ENCODE peak calls at places on chromosome 20, in seven cellular contexts. B is GM23248, Z is IMR-90, P is kidney epithelial cell, D is heart right ventricle, O is psoas muscle, F is esophagus squamous epithelium. V is an unnamed sample. For H3K36me3 and H3K27me3, the result is how much of the 10 kb centered on the place peaks cover.

GRCh38 chr20:36836591-36837329 is 39.2 kb upstream of the TLDC2 start:
- DNase-seq in O (peak), P (no peak), Z (peak), D (peak), F (no peak), B (peak), V (peak)

GRCh38 chr20:43165611-43166010 is 24.1 kb downstream of the PTPRT start:
- DNase-seq in D (no peak), B (no peak), P (no peak), O (no peak), F (no peak), Z (no peak), V (no peak)

GRCh38 chr20:4894981-4895381 is 106.3 kb downstream of the SLC23A2 start:
- DNase-seq in F (no peak), O (no peak), Z (no peak), D (no peak), P (no peak), B (no peak), V (no peak)

GRCh38 chr20:24673678-24674570 is 204.5 kb downstream of the SYNDIG1 start:
- DNase-seq in F (no peak), B (peak), P (peak), D (no peak), Z (peak), O (no peak), V (no peak)

GRCh38 chr20:25275813-25276532 is 28.1 kb downstream of the PYGB start:
- DNase-seq in Z (no peak), D (peak), F (no peak), O (peak), P (no peak), B (no peak), V (peak)

GRCh38 chr20:37234254-37234581 is 27.4 kb downstream of the GHRH start:
- DNase-seq in P (no peak), Z (no peak), D (no peak), F (no peak), B (no peak), O (no peak), V (no peak)

GRCh38 chr20:45105317-45105716 is 4.4 kb upstream of the KCNS1 start:
- DNase-seq in F (no peak), Z (no peak), D (no peak), B (no peak), O (no peak), P (no peak), V (no peak)

GRCh38 chr20:5887386-5887785 is 62.9 kb downstream of the TRMT6 start:
- DNase-seq in B (no peak), Z (no peak), O (peak), D (no peak), P (no peak), F (no peak), V (no peak)

GRCh38 chr20:40579701-40580100 is 109.3 kb downstream of the MAFB start:
- DNase-seq in B (no peak), D (no peak), F (no peak), Z (no peak), O (no peak), P (no peak), V (no peak)

GRCh38 chr20:47286681-47287080 is 69.8 kb downstream of the ZMYND8 start:
- DNase-seq in P (no peak), O (no peak), B (no peak), Z (no peak), D (no peak), F (no peak), V (no peak)
- H3K36me3 ChIP-seq in P (under half), O (under half), B (half or more), Z (under half), D (under half), F (half or more), V (under half)

DNA sequence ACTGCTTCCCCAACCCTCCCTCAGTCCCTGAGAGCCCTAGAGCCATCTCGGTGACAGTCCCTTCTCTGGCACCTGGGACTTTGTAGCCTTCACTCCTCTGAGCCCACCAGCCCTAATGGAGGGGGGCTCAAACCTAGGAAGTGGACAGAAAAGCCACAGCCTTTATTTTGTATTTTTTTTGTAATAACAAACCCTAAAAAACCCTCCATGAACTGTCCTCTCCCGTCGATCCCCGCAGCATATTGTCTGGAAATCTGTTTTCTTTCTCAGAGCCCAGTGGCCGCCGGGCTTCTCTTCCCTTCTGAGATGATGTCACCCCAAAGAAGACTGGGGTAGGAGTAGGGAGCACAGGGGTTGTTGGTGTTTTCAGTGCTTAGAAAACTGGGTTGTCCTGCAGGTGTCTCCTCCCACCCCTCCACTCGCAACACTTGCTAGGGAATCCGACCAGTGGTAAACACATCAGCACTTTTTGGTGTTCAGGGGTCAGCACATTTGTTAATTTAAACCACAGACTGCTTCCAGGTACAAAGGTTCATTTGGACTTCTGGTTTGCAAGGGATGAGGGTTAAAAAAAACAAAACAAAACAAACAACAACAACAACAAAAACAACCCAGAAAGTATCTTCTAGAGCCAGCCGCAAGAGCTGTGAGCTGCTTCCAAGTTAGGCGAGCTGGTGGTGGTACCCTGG is 9.9 kb downstream of the PAX1 start:
- DNase-seq in D (no peak), P (no peak), O (no peak), B (no peak), F (no peak), Z (no peak), V (no peak)
- H3K27me3 ChIP-seq in D (half or more), P (under half), O (under half), B (under half), F (under half), Z (under half), V (half or more)

DNA sequence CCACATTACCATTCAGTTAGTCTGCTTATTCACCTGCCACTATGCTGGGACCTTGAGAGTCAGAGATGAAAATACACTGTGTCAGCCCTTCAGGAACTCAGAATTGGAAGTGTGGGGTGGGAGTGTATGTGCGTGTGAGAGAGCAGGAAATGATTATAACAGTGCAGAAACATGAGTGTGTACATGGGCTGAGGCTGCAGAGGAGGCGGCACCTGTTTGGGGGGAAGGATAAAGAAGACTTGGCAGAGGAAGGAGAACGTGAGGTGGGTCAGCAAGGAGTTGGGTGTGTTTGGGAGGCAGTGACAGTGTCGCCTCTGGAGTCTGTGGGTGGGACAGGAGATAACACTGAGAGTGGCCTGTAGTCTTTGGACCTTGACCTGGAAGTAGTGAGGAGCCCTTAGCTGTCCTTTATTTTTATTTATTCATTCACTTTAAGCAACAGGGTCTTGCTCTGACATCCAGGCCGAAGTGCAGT is 3.1 kb downstream of the CHMP4B start:
- DNase-seq in P (no peak), Z (peak), D (no peak), B (peak), O (no peak), F (no peak), V (no peak)
- H3K4me3 ChIP-seq in P (no peak), Z (no peak), D (no peak), B (no peak), O (peak), F (no peak), V (no peak)

GRCh38 chr20:34999782-35000181 is 44.1 kb downstream of the MYH7B start:
- DNase-seq in F (no peak), O (no peak), P (no peak), D (no peak), B (no peak), Z (no peak), V (no peak)

GRCh38 chr20:35002426-35003210 is 47.0 kb downstream of the MYH7B start:
- DNase-seq in F (no peak), O (peak), Z (no peak), P (no peak), B (no peak), D (no peak), V (peak)

GRCh38 chr20:35000311-35000921 is 44.7 kb downstream of the MYH7B start:
- DNase-seq in B (no peak), D (no peak), F (no peak), Z (no peak), O (peak), P (no peak), V (peak)

GRCh38 chr20:35001596-35002362 is 46.1 kb downstream of the MYH7B start:
- DNase-seq in O (peak), P (no peak), B (peak), Z (no peak), F (no peak), D (no peak), V (peak)

DNA sequence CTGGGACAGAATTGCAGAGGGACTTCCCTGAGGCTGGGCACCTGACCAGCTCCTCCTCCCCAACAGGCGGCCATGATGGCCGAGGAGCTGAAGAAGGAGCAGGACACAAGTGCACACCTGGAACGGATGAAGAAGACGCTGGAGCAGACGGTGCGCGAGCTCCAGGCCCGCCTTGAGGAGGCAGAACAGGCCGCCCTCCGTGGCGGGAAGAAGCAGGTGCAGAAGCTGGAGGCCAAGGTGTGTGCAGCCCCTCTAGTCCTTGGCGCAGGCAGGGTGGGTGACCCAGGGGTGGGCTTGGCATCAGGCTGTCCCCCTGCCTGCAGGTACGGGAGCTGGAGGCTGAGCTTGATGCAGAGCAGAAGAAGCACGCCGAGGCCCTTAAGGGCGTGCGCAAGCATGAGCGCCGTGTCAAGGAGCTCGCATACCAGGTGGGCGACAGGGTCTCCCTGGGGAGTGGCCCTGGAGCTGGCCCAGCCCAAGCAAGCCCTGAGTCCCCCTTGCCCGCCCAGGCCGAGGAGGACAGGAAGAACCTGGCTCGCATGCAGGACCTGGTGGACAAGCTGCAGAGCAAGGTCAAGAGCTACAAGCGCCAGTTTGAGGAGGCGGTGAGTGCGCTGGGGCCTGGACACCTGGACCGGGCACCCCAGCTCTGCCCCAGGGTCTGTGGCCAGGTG is 45.4 kb downstream of the MYH7B start:
- DNase-seq in Z (no peak), P (no peak), B (no peak), O (peak), F (no peak), D (no peak), V (peak)
- H3K36me3 ChIP-seq in Z (half or more), P (under half), B (under half), O (under half), F (half or more), D (under half), V (under half)

DNA sequence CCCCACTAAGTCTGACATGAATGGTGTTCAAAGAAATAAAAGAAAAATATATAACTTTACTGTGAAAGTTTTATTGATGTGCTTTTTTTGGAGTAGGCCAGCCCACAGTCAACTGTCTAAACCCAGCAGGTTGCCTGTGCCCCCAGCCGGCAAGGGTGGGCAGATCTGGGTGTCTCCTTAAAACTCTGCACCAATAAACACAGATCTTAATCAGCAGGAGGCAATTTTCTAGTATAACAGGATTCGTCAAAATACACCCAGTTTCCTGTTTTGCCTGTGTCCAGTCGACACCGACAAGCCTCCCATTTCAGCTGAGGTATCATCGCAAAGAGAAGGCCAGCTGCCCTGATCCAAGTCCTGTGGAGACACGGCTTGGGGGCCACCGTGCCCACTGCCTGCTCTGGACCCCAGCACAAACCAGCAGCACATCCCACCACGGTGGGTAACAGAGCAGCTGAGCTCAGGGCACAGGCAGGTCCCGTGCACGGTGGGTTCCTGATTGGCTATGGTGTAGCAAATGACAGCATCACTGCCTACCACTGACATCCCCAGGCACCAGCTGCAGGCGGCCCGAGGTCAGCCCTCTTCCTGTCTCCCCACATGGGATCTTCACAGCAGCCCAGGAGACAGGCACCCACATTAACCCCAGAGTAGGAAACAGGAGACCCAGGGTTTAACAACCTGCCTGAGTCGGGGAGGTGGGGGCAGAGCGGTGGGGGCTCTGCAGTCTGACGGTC is 15.7 kb downstream of the BMP7 start:
- DNase-seq in F (no peak), Z (no peak), D (no peak), P (no peak), O (no peak), B (no peak), V (no peak)
- H3K27me3 ChIP-seq in F (under half), Z (under half), D (under half), P (under half), O (under half), B (half or more), V (under half)

DNA sequence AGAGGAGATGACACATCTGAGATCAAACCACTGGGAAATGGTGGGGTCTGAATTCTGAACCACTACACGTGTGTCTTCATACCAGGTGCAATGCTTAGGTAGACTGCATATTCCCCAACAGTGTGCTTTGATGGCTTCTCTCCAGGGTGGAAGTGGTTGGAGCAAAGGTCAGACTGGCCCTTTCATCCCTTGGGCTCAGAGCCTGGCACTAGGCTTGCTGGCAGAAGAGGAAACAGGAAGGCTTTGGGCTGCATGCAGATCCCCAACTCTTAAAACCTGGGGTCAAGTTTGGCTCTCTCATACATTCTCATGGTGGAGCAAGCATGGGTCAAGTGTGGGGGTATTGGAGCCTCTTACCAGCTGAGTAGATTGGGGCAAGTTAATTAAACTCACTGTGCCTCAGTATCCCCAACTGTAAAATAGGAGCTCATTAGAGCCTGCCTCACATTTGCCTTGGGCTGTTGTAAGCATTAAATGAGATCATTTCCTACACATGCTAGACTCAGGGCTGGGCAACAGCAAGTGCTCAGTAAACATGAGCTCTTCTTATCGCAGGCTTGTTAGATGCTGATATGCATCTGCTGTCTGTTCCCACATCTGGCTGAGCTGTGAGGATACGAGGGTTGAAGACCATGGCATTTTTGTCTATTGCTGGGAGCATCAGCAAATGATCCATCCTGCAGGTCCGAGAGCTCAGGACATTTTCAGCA is 51.6 kb upstream of the FAM83D start:
- DNase-seq in Z (no peak), O (no peak), D (no peak), P (no peak), F (no peak), B (no peak), V (no peak)
- H3K4me3 ChIP-seq in Z (no peak), O (no peak), D (no peak), P (no peak), F (no peak), B (no peak), V (no peak)

GRCh38 chr20:3071610-3072529 is at the start of gene OXT:
- DNase-seq in Z (no peak), P (no peak), F (no peak), B (peak), D (peak), O (peak), V (peak)
- H3K36me3 ChIP-seq in Z (under half), P (under half), F (under half), B (under half), D (under half), O (under half), V (under half)